ENCODE peak calls at places on chromosomes 7 and 10, in five cellular contexts. V, H, G, E and M are unnamed samples. For H3K36me3, the result is how much of the 10 kb centered on the place peaks cover.

GRCh38 chr7:105934577-105935185 is 28.4 kb upstream of the CDHR3 start:
- DNase-seq in V (no peak), H (peak), G (peak), E (peak), M (no peak)

GRCh38 chr10:59881640-59882039 is 24.7 kb downstream of the CCDC6 start:
- DNase-seq in H (no peak), E (no peak), G (no peak), V (no peak), M (no peak)

GRCh38 chr10:109972372-109973001 is 35.3 kb upstream of the ADD3 start:
- DNase-seq in G (no peak), H (no peak), E (no peak), V (peak), M (no peak)

GRCh38 chr7:136023134-136023869 is 46.1 kb upstream of the MTPN start:
- DNase-seq in G (no peak), E (no peak), V (no peak), H (no peak), M (no peak)

GRCh38 chr10:124755581-124755980 is 11.4 kb upstream of the FAM53B start:
- DNase-seq in G (no peak), E (no peak), H (no peak), V (no peak), M (no peak)

GRCh38 chr7:38630720-38631673 is at the start of gene AMPH:
- DNase-seq in V (peak), E (peak), G (peak), H (peak), M (peak)

GRCh38 chr10:97801449-97801848 is 29.6 kb upstream of the SFRP5 start:
- DNase-seq in G (no peak), V (no peak), E (no peak), H (no peak), M (no peak)

GRCh38 chr10:70145666-70146488 is 623 bp downstream of the TYSND1 start:
- DNase-seq in V (peak), G (peak), H (peak), E (no peak), M (peak)

GRCh38 chr10:97499561-97500296 is 1.0 kb downstream of the UBTD1 start:
- DNase-seq in H (no peak), V (no peak), G (peak), E (no peak), M (peak)

GRCh38 chr10:33233191-33233590 is 101.3 kb downstream of the NRP1 start:
- DNase-seq in E (no peak), G (no peak), V (no peak), H (no peak), M (no peak)

GRCh38 chr7:142125576-142125975 is 14.1 kb downstream of the MGAM2 start:
- DNase-seq in H (no peak), V (no peak), G (no peak), E (no peak), M (no peak)

GRCh38 chr10:91349381-91349780 is 60.8 kb upstream of the HECTD2 start:
- DNase-seq in G (peak), V (no peak), H (no peak), E (peak), M (peak)

GRCh38 chr10:132251928-132252327 is 55.8 kb downstream of the STK32C start:
- DNase-seq in G (no peak), H (no peak), E (no peak), V (no peak), M (no peak)

GRCh38 chr7:128453836-128454804 is 1.6 kb upstream of the HILPDA start:
- DNase-seq in H (no peak), V (peak), E (peak), G (peak), M (peak)

GRCh38 chr7:142943706-142944268 is 4.5 kb downstream of the LLCFC1 start:
- DNase-seq in G (no peak), E (no peak), H (no peak), V (no peak), M (no peak)

GRCh38 chr10:114767589-114768393 is 53.8 kb upstream of the FHIP2A start:
- DNase-seq in V (peak), H (peak), E (no peak), G (no peak), M (no peak)

GRCh38 chr10:50398383-50398782 is 147.1 kb upstream of the ASAH2 start:
- DNase-seq in H (no peak), E (no peak), G (peak), V (no peak), M (peak)

GRCh38 chr10:1114355-1115261 is 58.4 kb downstream of the WDR37 start:
- DNase-seq in H (no peak), G (no peak), V (no peak), E (no peak), M (no peak)

GRCh38 chr10:1107004-1107403 is 50.8 kb downstream of the WDR37 start:
- DNase-seq in E (no peak), H (no peak), G (no peak), V (no peak), M (no peak)

GRCh38 chr10:1107679-1108078 is 51.5 kb downstream of the WDR37 start:
- DNase-seq in G (no peak), E (no peak), V (no peak), H (no peak), M (no peak)

GRCh38 chr10:1110674-1111119 is 54.5 kb downstream of the WDR37 start:
- DNase-seq in H (no peak), V (no peak), E (no peak), G (no peak), M (no peak)

DNA sequence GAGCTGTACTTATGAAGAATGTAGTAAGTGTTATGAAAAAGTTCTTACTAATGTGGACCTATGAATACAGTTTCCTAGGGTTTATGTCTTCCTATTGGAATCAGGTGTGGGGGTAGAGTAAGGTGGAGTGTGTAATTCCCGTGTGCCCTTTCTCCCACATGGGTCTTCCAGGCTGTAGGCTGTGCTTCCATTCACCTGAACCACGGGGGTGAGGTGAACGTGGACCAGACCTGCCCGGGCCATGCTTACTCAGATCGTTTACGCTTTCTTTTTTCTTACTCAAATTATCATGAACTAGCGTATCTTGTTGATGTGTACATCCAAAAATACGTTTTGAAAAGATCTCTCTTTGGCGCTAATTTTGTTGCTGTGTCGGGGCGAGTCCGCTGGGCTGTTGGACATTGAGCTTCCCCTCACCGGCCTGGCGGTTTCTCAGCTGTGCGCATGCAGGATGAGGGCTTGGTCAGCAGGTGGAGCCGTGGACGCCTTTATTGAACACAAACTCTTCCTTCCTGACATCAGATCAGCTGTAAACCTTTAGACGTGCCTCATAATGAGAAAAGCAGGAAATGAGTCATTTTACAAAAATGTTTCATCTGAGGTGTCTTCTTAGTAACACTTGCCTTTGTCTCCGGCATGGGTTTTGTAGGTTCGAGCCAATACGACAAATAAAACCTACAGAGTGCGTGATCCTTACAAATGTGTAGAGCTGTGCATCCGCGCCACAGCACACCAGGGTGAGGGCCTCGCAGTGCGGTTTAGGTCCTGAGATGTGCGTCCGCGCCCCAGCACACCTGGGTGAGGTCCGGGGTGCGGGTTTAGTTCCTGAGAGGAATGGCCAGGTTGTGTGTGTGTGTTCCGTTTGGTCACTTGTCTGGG is 53.8 kb downstream of the WDR37 start:
- DNase-seq in V (peak), G (peak), E (peak), H (peak), M (peak)
- H3K36me3 ChIP-seq in V (under half), G (under half), E (under half), H (under half), M (under half)

GRCh38 chr10:88840104-88840503 is 11.5 kb downstream of the ANKRD22 start:
- DNase-seq in G (no peak), V (no peak), E (no peak), H (no peak), M (no peak)
- H3K36me3 ChIP-seq in G (under half), V (under half), E (under half), H (under half), M (under half)

DNA sequence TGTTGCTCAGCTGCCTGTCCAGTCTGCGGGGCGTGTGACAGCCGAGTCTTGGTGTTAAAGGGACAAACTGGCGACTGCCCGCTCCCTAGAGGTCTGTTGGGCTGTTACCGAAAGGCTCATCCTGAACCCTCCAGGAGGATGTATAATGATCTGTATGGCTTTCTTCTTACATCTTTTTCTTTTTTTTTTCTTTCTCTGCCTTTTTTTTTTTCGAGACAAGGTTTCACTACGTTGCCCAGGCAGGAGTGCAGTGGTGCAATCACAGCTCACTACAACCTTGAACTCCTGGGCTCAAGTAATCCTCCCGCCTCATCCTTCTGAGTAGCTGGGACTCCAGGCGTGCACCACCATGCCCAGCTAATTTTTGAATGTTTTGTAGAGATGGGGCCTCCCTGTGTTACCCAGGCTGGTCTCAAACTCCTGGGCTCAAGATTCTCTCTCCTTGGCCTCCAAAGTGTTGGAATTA is 857 bp downstream of the INTS15 start:
- DNase-seq in G (peak), H (peak), V (no peak), E (no peak), M (no peak)
- H3K36me3 ChIP-seq in G (under half), H (under half), V (under half), E (half or more), M (under half)

GRCh38 chr10:994836-995558 is 6.8 kb downstream of the GTPBP4 start:
- DNase-seq in G (no peak), E (no peak), H (no peak), V (no peak), M (no peak)

GRCh38 chr10:996031-996430 is 7.8 kb downstream of the GTPBP4 start:
- DNase-seq in E (no peak), H (no peak), G (no peak), V (no peak), M (no peak)

GRCh38 chr10:992523-993340 is 4.5 kb downstream of the GTPBP4 start:
- DNase-seq in E (no peak), G (no peak), V (no peak), H (no peak), M (no peak)

GRCh38 chr10:997266-998022 is 9.2 kb downstream of the GTPBP4 start:
- DNase-seq in H (no peak), V (no peak), G (no peak), E (no peak), M (no peak)

GRCh38 chr10:995559-995926 is 7.3 kb downstream of the GTPBP4 start:
- DNase-seq in E (no peak), V (no peak), H (no peak), G (no peak), M (no peak)
- H3K36me3 ChIP-seq in E (half or more), V (half or more), H (under half), G (under half), M (half or more)